ENCODE peak calls at places on chromosomes 7 and 10, in five cellular contexts. M, S, R, G and B are unnamed samples.

GRCh38 chr7:103809229-103809994 is 180.0 kb downstream of the RELN start:
- DNase-seq in S (no peak), M (no peak), G (no peak), R (no peak), B (no peak)

GRCh38 chr10:63375859-63376258 is 89.9 kb downstream of the JMJD1C start:
- DNase-seq in S (no peak), G (no peak), M (no peak), R (no peak), B (no peak)

GRCh38 chr7:143283344-143283743 is 1.4 kb upstream of the TMEM139 start:
- DNase-seq in G (no peak), M (no peak), R (no peak), S (no peak), B (no peak)

GRCh38 chr7:30171753-30172447 is 37.1 kb downstream of the MTURN start:
- DNase-seq in M (peak; percentile 41), R (no peak), G (no peak), S (no peak), B (no peak)

GRCh38 chr10:60238408-60239100 is 151.1 kb downstream of the ANK3 start:
- DNase-seq in G (no peak), R (no peak), M (peak; percentile 62), S (peak; percentile 13), B (no peak)

GRCh38 chr10:70742537-70743429 is 42.4 kb downstream of the TBATA start:
- DNase-seq in M (peak; percentile 85), S (no peak), R (peak; percentile 54), G (peak; percentile 50), B (peak; percentile 71)

GRCh38 chr7:12898004-12898403 is 210.6 kb downstream of the ARL4A start:
- DNase-seq in G (no peak), R (no peak), S (no peak), M (no peak), B (no peak)

GRCh38 chr10:87064651-87065050 is 30.0 kb downstream of the GLUD1 start:
- DNase-seq in G (no peak), R (no peak), S (no peak), M (no peak), B (no peak)

GRCh38 chr7:11415101-11415500 is 416.9 kb downstream of the THSD7A start:
- DNase-seq in G (no peak), M (no peak), S (no peak), R (no peak), B (no peak)

GRCh38 chr10:80497187-80498038 is 40.3 kb upstream of the SH2D4B start:
- DNase-seq in M (peak; percentile 80), S (peak; percentile 53), R (peak; percentile 78), G (peak; percentile 67), B (no peak)
- H3K4me1 ChIP-seq in M (peaks cover 31% of the 10 kb centered on the region), S (peaks cover 100% of the 10 kb centered on the region), R (peaks cover 99% of the 10 kb centered on the region), G (peaks cover 98% of the 10 kb centered on the region), B (peaks cover 100% of the 10 kb centered on the region)

GRCh38 chr7:151490706-151491105 is 29.0 kb downstream of the RHEB start:
- DNase-seq in R (no peak), G (no peak), S (no peak), M (no peak), B (no peak)
- H3K4me1 ChIP-seq in R (peaks cover 83% of the 10 kb centered on the region), G (peaks cover 35% of the 10 kb centered on the region), S (peaks cover 20% of the 10 kb centered on the region), M (peaks cover 3% of the 10 kb centered on the region), B (peaks cover 42% of the 10 kb centered on the region)

GRCh38 chr10:101286248-101287046 is 57.2 kb upstream of the LBX1 start:
- DNase-seq in M (no peak), R (no peak), S (no peak), G (no peak), B (no peak)
- H3K4me1 ChIP-seq in M (no peaks in the 10 kb centered on the region), R (peaks cover 14% of the 10 kb centered on the region), S (peaks cover 9% of the 10 kb centered on the region), G (peaks cover 9% of the 10 kb centered on the region), B (peaks cover 11% of the 10 kb centered on the region)

GRCh38 chr10:77899690-77900089 is 26.9 kb downstream of the DLG5 start:
- DNase-seq in R (no peak), G (no peak), M (no peak), S (no peak), B (no peak)
- H3K4me1 ChIP-seq in R (peaks cover 33% of the 10 kb centered on the region), G (peaks cover 26% of the 10 kb centered on the region), M (peaks cover 6% of the 10 kb centered on the region), S (no peaks in the 10 kb centered on the region), B (peaks cover 14% of the 10 kb centered on the region)